ENCODE peak calls at places on chromosome 7, in five cellular contexts. Y, E, I, A and K are unnamed samples.

GRCh38 chr7:150955519-150956394 is 22.4 kb downstream of the KCNH2 start:
- DNase-seq in E (no peak), I (peak; percentile 97), Y (no peak), A (no peak), K (no peak)

GRCh38 chr7:157035979-157036378 is 25.5 kb upstream of the MNX1 start:
- DNase-seq in I (no peak), Y (no peak), A (no peak), E (no peak), K (no peak)

GRCh38 chr7:16563281-16564022 is 36.8 kb downstream of the LRRC72 start:
- DNase-seq in Y (no peak), E (no peak), I (no peak), A (no peak), K (no peak)

GRCh38 chr7:70355591-70356323 is 757.5 kb downstream of the AUTS2 start:
- DNase-seq in Y (no peak), I (no peak), E (no peak), A (no peak), K (no peak)

GRCh38 chr7:111678281-111678680 is 116.0 kb upstream of the IMMP2L start:
- DNase-seq in A (no peak), Y (no peak), I (no peak), E (no peak), K (no peak)

GRCh38 chr7:22601812-22602568 is 102.0 kb upstream of the STEAP1B start:
- DNase-seq in Y (no peak), E (no peak), I (no peak), A (no peak), K (no peak)

GRCh38 chr7:120273476-120273975 is 551 bp downstream of the KCND2 start:
- DNase-seq in E (no peak), I (peak; percentile 54), Y (no peak), A (peak; percentile 15), K (peak; percentile 0)

GRCh38 chr7:132113536-132114409 is 462.5 kb downstream of the PLXNA4 start:
- DNase-seq in E (no peak), I (no peak), A (no peak), Y (no peak), K (no peak)

GRCh38 chr7:24865994-24866615 is 108.8 kb upstream of the GSDME start:
- DNase-seq in A (no peak), Y (no peak), E (no peak), I (no peak), K (no peak)

GRCh38 chr7:24609059-24609458 is 35.8 kb downstream of the PALS2 start:
- DNase-seq in E (no peak), I (no peak), Y (no peak), A (no peak), K (no peak)

GRCh38 chr7:123154231-123154860 is 45.4 kb downstream of the SLC13A1 start:
- DNase-seq in A (peak; percentile 43), I (peak; percentile 49), Y (peak; percentile 90), E (peak; percentile 34), K (peak; percentile 87)

GRCh38 chr7:32905175-32905662 is 13.7 kb upstream of the KBTBD2 start:
- DNase-seq in A (no peak), E (no peak), I (peak; percentile 83), Y (peak; percentile 42), K (no peak)

GRCh38 chr7:103689262-103689661 is 243.3 kb upstream of the SLC26A5 start:
- DNase-seq in A (no peak), Y (no peak), E (no peak), I (no peak), K (no peak)

GRCh38 chr7:121394709-121395140 is 1.4 kb downstream of the FAM3C start:
- DNase-seq in A (no peak), Y (no peak), I (no peak), E (no peak), K (no peak)

GRCh38 chr7:30548762-30549344 is 44.2 kb upstream of the GGCT start:
- DNase-seq in I (peak; percentile 77), E (no peak), Y (peak; percentile 52), A (no peak), K (peak; percentile 88)

GRCh38 chr7:141906285-141906684 is 9.9 kb upstream of the OR9A4 start:
- DNase-seq in A (no peak), E (no peak), Y (no peak), I (no peak), K (no peak)

GRCh38 chr7:133763241-133763640 is 363.9 kb upstream of the LRGUK start:
- DNase-seq in Y (no peak), A (no peak), E (no peak), I (no peak), K (no peak)

GRCh38 chr7:135283959-135284638 is 50.5 kb downstream of the STRA8 start:
- DNase-seq in A (no peak), E (no peak), Y (no peak), I (no peak), K (no peak)

GRCh38 chr7:96400518-96400917 is 78.6 kb upstream of the SLC25A13 start:
- DNase-seq in I (no peak), Y (no peak), A (no peak), E (no peak), K (no peak)

GRCh38 chr7:114944742-114945625 is 23.1 kb downstream of the MDFIC start:
- DNase-seq in I (no peak), Y (no peak), E (no peak), A (no peak), K (no peak)

GRCh38 chr7:16668978-16669377 is 23.0 kb downstream of the BZW2 start:
- DNase-seq in Y (no peak), E (no peak), A (no peak), I (no peak), K (no peak)

GRCh38 chr7:134640842-134641715 is 5.6 kb upstream of the BPGM start:
- DNase-seq in I (no peak), A (no peak), Y (no peak), E (no peak), K (no peak)

GRCh38 chr7:98286093-98286525 is 4.6 kb downstream of the BRI3 start:
- DNase-seq in I (peak; percentile 33), E (no peak), Y (peak; percentile 68), A (no peak), K (peak; percentile 26)

GRCh38 chr7:27917774-27918314 is 177.9 kb downstream of the TAX1BP1 start:
- DNase-seq in I (no peak), E (no peak), Y (no peak), A (no peak), K (no peak)

GRCh38 chr7:97126483-97127171 is 9.1 kb downstream of the SDHAF3 start:
- DNase-seq in I (no peak), E (no peak), A (no peak), Y (no peak), K (no peak)

GRCh38 chr7:55071411-55072188 is 52.8 kb downstream of the EGFR start:
- DNase-seq in I (no peak), A (no peak), Y (no peak), E (no peak), K (no peak)

GRCh38 chr7:127504715-127505114 is 80.7 kb downstream of the GCC1 start:
- DNase-seq in E (peak; percentile 23), A (no peak), Y (no peak), I (peak; percentile 42), K (peak; percentile 2)

GRCh38 chr7:104772405-104772821 is 241.6 kb upstream of the KMT2E start:
- DNase-seq in A (no peak), Y (no peak), I (peak; percentile 6), E (peak; percentile 70), K (no peak)

GRCh38 chr7:74454948-74455804 is 1.5 kb downstream of the GTF2IRD1 start:
- DNase-seq in E (no peak), A (no peak), I (peak; percentile 77), Y (no peak), K (peak; percentile 67)
- TF ChIP-seq JUND in E (no peak), A (no peak), I (no peak), Y (no peak), K (no peak)

DNA sequence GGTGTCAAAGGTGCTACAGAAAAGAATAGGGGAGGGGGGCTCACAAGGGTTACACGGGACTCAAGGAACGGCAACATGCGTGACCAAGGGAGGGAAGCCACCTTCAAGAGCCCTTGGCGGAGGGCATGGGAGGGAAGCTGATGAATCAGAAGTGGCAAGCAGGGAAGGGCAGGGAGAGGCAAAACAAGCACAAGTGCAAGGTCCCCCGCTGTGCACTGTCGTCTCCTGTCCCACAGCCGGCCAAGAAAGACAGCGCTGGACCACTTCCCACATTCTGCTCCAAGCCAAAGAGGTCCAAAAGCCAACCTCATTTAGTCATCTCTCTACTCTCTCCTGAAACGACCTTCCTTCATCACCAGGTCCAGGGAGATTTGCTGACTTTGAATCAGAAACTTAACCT is 102.7 kb downstream of the CALN1 start:
- DNase-seq in E (no peak), I (no peak), A (no peak), Y (no peak), K (no peak)
- TF ChIP-seq JUND in E (no peak), I (no peak), A (no peak), Y (no peak), K (no peak)

GRCh38 chr7:21167942-21168341 is 259.9 kb upstream of the SP4 start:
- DNase-seq in Y (no peak), E (no peak), A (no peak), I (no peak), K (no peak)

GRCh38 chr7:21175714-21176113 is 252.2 kb upstream of the SP4 start:
- DNase-seq in I (no peak), Y (no peak), A (no peak), E (no peak), K (no peak)

DNA sequence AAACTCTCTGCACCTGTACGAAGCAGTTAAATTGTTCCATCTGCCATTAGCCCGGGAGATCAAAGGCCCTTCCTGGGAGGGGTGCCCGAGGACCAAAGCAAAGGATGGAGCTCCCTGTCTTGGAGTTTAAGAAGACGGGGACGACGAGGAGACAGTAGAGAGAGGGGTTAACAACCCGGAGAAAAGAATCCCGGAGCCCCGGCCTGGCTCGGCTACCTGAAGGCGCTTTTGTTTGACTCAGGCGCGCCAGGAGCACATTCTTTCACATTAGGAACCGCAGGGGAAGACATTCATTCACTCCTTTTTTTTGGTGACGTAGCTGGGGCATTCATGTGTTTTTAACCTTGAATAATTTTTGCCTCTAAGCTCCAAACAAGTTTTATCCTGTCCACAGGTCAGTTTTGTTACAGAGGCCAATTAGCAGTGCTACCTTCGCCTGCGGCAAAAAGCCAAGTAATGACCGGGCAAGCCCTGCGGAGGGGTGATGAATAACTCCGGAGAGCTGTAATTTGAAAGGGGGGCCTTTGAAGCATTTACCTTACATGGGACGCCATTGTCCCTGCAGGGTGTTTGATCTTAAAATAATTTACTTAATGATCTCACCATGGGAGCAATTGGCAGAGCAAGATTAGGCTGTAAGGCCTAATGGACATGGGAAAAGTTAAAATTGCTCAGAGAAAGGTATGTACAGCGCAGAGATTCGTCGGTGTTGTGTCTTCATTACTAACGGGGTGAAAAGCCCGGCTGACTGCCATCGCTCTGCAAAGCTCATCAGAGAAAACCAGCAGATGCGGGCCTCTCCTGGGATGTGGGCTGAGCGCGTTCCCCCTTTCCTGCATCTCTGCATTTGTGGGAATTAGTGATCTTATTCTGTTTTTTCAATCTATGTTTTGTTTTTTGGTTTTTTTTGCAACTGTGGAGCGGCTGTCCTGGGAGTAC is 257.9 kb upstream of the SP4 start:
- DNase-seq in E (peak; percentile 60), Y (no peak), I (no peak), A (no peak), K (peak; percentile 23)
- TF ChIP-seq JUND in E (peak; percentile 32), Y (no peak), I (no peak), A (no peak), K (no peak)

DNA sequence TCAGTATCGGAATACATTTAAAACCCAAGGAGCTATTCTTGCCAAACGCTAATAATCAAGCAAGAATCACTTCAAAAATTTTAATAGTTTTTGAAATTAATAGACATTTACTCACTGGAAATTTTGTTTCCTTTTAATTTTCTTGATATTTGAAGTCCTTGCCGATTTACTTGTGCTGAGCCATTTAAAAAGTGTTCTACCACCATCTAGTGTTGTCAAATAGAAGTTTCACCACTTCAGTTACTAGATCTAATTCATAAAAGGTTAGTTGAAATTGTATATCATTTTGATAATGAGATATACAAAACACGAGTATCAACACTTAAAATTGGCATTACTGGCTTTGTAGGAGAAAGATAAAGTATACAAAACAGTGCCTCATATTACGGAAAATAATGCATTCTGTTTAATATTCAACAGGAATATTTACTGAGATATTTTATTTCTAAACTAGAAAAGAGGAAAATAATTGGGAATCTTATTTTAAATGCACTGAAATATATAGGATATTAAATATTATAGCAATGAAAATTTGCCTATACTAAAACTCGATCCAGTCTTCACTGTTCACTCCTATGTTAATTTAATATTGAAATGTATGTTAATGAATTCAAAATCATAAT is 664.8 kb upstream of the SEMA3D start:
- DNase-seq in A (no peak), I (peak; percentile 31), Y (peak; percentile 34), E (no peak), K (peak; percentile 13)
- TF ChIP-seq JUND in A (no peak), I (no peak), Y (no peak), E (no peak), K (no peak)